ENCODE peak calls at places on chromosomes 16 and 17, in ten cellular contexts. P is cardiac fibroblast, O is HFF-Myc, L is IMR-90, G is body of pancreas, C is GM20000, V is RWPE1, B is H1, W is adrenal gland, K is heart left ventricle. S is an unnamed sample.

GRCh38 chr17:70171159-70171558 is 1.8 kb downstream of the KCNJ2 start:
- DNase-seq in P (no peak), O (no peak), L (no peak), G (no peak), C (no peak), V (no peak), B (no peak), W (no peak), K (no peak), S (no peak)

GRCh38 chr17:17890773-17891759 is 54.3 kb upstream of the SREBF1 start:
- DNase-seq in P (peak; percentile 77), O (no peak), L (peak; percentile 72), G (peak; percentile 62), C (peak; percentile 73), V (peak; percentile 73), B (no peak), W (peak; percentile 82), K (no peak), S (peak; percentile 57)

GRCh38 chr17:72512649-72513556 is 392.1 kb downstream of the SOX9 start:
- DNase-seq in P (no peak), O (no peak), L (no peak), G (no peak), C (no peak), V (no peak), B (no peak), W (no peak), K (no peak), S (no peak)

GRCh38 chr16:89375021-89375420 is 115.3 kb downstream of the ANKRD11 start:
- DNase-seq in P (no peak), O (no peak), L (peak; percentile 87), G (no peak), C (peak; percentile 67), V (no peak), B (no peak), W (no peak), K (no peak), S (no peak)

GRCh38 chr16:71526111-71526998 is at the start of gene CHST4:
- DNase-seq in P (peak; percentile 62), O (no peak), L (peak; percentile 57), G (no peak), C (no peak), V (peak; percentile 57), B (peak; percentile 82), W (peak; percentile 78), K (no peak), S (no peak)

GRCh38 chr16:4682084-4682581 is 11.2 kb upstream of the NUDT16L1 start:
- DNase-seq in P (no peak), O (no peak), L (no peak), G (no peak), C (no peak), V (no peak), B (no peak), W (peak; percentile 10), K (peak; percentile 52), S (no peak)

GRCh38 chr16:77277571-77277970 is 78.4 kb downstream of the SYCE1L start:
- DNase-seq in P (no peak), O (no peak), L (no peak), G (no peak), C (no peak), V (no peak), B (no peak), W (no peak), K (no peak), S (no peak)

GRCh38 chr16:87552772-87553171 is 49.5 kb upstream of the JPH3 start:
- DNase-seq in P (no peak), O (no peak), L (no peak), G (no peak), C (no peak), V (peak; percentile 77), B (no peak), W (no peak), K (no peak), S (no peak)

GRCh38 chr17:9115446-9116265 is 94.3 kb downstream of the NTN1 start:
- DNase-seq in P (peak; percentile 54), O (peak; percentile 30), L (peak; percentile 6), G (peak; percentile 28), C (no peak), V (no peak), B (peak; percentile 41), W (peak; percentile 31), K (peak; percentile 85), S (no peak)

GRCh38 chr17:80137131-80137530 is 9.8 kb downstream of the EIF4A3 start:
- DNase-seq in P (no peak), O (no peak), L (no peak), G (no peak), C (no peak), V (no peak), B (no peak), W (no peak), K (no peak), S (no peak)

GRCh38 chr17:37405955-37406634 is 541 bp downstream of the ACACA start:
- DNase-seq in P (no peak), O (no peak), L (no peak), G (no peak), C (no peak), V (peak; percentile 12), B (no peak), W (no peak), K (no peak), S (no peak)

GRCh38 chr17:47844814-47845453 is 3.9 kb upstream of the SCRN2 start:
- DNase-seq in P (peak; percentile 37), O (no peak), L (peak; percentile 18), G (no peak), C (no peak), V (no peak), B (no peak), W (no peak), K (no peak), S (no peak)
- TF ChIP-seq CTCF in P (peak; percentile 54), O (peak; percentile 34), L (peak; percentile 37), G (peak; percentile 8), C (no peak), V (peak; percentile 37), B (peak; percentile 38), W (peak; percentile 21), K (no peak), S (peak; percentile 10)

GRCh38 chr16:82621796-82622195 is 5.0 kb upstream of the CDH13 start:
- DNase-seq in P (no peak), O (no peak), L (no peak), G (no peak), C (no peak), V (no peak), B (no peak), W (no peak), K (no peak), S (no peak)
- TF ChIP-seq CTCF in P (peak; percentile 3), O (no peak), L (peak; percentile 22), G (no peak), C (no peak), V (no peak), B (peak; percentile 13), W (no peak), K (no peak), S (no peak)

GRCh38 chr17:19341641-19342610 is 20.6 kb downstream of the B9D1 start:
- DNase-seq in P (no peak), O (no peak), L (peak; percentile 10), G (no peak), C (no peak), V (no peak), B (no peak), W (peak; percentile 13), K (no peak), S (no peak)
- TF ChIP-seq CTCF in P (no peak), O (no peak), L (no peak), G (no peak), C (no peak), V (no peak), B (no peak), W (no peak), K (no peak), S (no peak)

DNA sequence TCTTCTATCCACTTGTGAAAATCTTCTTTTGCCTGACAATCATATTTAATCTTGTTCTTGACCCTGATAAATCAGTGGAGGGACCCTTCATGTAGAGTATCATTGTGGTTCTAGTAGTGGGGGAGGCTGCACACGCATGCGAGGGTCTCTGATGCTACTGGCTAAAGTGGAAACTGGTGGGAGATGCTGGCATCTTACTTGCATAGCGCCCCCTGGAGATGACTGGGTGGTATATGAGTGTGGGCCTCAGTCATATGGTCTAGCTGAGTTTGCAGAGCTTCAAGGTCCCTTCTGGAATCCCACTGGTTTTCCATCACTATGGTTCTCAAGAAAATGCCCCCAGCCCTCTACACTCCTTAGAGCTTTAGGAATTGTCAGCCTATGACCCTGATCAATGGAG is 236.4 kb upstream of the AXIN2 start:
- DNase-seq in P (peak; percentile 35), O (no peak), L (no peak), G (no peak), C (no peak), V (no peak), B (peak; percentile 7), W (no peak), K (no peak), S (no peak)
- TF ChIP-seq CTCF in P (peak; percentile 35), O (peak; percentile 39), L (no peak), G (no peak), C (no peak), V (no peak), B (peak; percentile 71), W (no peak), K (no peak), S (peak; percentile 46)

DNA sequence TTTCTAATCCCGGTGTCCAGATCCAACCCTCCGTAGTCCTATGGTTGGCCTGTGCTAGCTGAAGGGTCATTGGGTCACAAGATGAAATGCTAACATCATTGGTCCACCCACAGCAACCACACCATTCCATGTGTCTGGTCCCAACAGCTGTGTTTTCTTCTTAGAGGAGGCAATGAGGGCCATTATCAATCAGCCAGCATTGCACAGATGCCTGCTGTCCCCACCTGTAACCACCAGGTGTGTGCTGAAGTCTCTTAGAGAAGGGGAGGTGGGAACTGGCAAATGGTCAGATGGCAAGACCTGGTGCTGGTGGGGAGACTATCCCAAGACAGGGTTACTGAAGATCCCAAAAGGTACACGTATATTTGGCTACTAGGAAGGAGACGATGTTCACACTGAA is 37.4 kb downstream of the HIC1 start:
- DNase-seq in P (no peak), O (no peak), L (no peak), G (no peak), C (no peak), V (no peak), B (no peak), W (no peak), K (no peak), S (no peak)
- TF ChIP-seq CTCF in P (no peak), O (no peak), L (no peak), G (no peak), C (no peak), V (no peak), B (peak; percentile 14), W (no peak), K (no peak), S (no peak)

GRCh38 chr16:53061256-53061655 is 6.5 kb downstream of the CHD9 start:
- DNase-seq in P (no peak), O (no peak), L (no peak), G (no peak), C (no peak), V (no peak), B (no peak), W (no peak), K (no peak), S (no peak)
- TF ChIP-seq CTCF in P (no peak), O (no peak), L (no peak), G (no peak), C (no peak), V (no peak), B (no peak), W (no peak), K (no peak), S (no peak)